ENCODE peak calls at places on chromosomes 7 and 10, in six cellular contexts. One of them, this sample, is unnamed.

GRCh38 chr7:37908221-37908788 is 8.3 kb downstream of the SFRP4 start:
- DNase-seq in suprapubic skin: no peak
- DNase-seq in HepG2: no peak
- DNase-seq in stomach: no peak
- DNase-seq in A549: no peak
- DNase-seq in ovary: no peak
- DNase-seq in this sample: no peak

GRCh38 chr7:44103941-44104879 is at the start of gene AEBP1:
- DNase-seq in suprapubic skin: no peak
- DNase-seq in HepG2: no peak
- DNase-seq in stomach: no peak
- DNase-seq in A549: no peak
- DNase-seq in ovary: peak; percentile 73
- DNase-seq in this sample: no peak

GRCh38 chr10:43234471-43235041 is 32.3 kb downstream of the RASGEF1A start:
- DNase-seq in suprapubic skin: peak; percentile 43
- DNase-seq in HepG2: no peak
- DNase-seq in stomach: no peak
- DNase-seq in A549: no peak
- DNase-seq in ovary: peak; percentile 1
- DNase-seq in this sample: no peak

GRCh38 chr7:94296886-94297285 is 97.8 kb upstream of the COL1A2 start:
- DNase-seq in suprapubic skin: no peak
- DNase-seq in HepG2: no peak
- DNase-seq in stomach: no peak
- DNase-seq in A549: no peak
- DNase-seq in ovary: no peak
- DNase-seq in this sample: no peak

GRCh38 chr7:139674752-139675126 is 103.1 kb downstream of the HIPK2 start:
- DNase-seq in suprapubic skin: no peak
- DNase-seq in HepG2: no peak
- DNase-seq in stomach: no peak
- DNase-seq in A549: no peak
- DNase-seq in ovary: no peak
- DNase-seq in this sample: no peak

GRCh38 chr10:29734980-29735627 is 100.3 kb upstream of the SVIL start:
- DNase-seq in suprapubic skin: peak; percentile 88
- DNase-seq in HepG2: no peak
- DNase-seq in stomach: peak; percentile 61
- DNase-seq in A549: peak; percentile 36
- DNase-seq in ovary: peak; percentile 68
- DNase-seq in this sample: peak; percentile 35

GRCh38 chr7:151311294-151311864 is 30.2 kb upstream of the NUB1 start:
- DNase-seq in suprapubic skin: no peak
- DNase-seq in HepG2: peak; percentile 45
- DNase-seq in stomach: no peak
- DNase-seq in A549: peak; percentile 58
- DNase-seq in ovary: no peak
- DNase-seq in this sample: no peak

GRCh38 chr7:100866721-100867039 is 507 bp upstream of the TRIP6 start:
- DNase-seq in suprapubic skin: no peak
- DNase-seq in HepG2: no peak
- DNase-seq in stomach: no peak
- DNase-seq in A549: no peak
- DNase-seq in ovary: peak; percentile 70
- DNase-seq in this sample: no peak

GRCh38 chr10:47278152-47278473 is 21.9 kb upstream of the GDF10 start:
- DNase-seq in suprapubic skin: no peak
- DNase-seq in HepG2: no peak
- DNase-seq in stomach: no peak
- DNase-seq in A549: no peak
- DNase-seq in ovary: no peak
- DNase-seq in this sample: no peak

GRCh38 chr7:44220732-44221131 is 20.0 kb downstream of the YKT6 start:
- DNase-seq in suprapubic skin: no peak
- DNase-seq in HepG2: no peak
- DNase-seq in stomach: no peak
- DNase-seq in A549: no peak
- DNase-seq in ovary: peak; percentile 15
- DNase-seq in this sample: no peak

GRCh38 chr7:17434191-17434590 is 135.7 kb downstream of the AHR start:
- DNase-seq in suprapubic skin: no peak
- DNase-seq in HepG2: no peak
- DNase-seq in stomach: no peak
- DNase-seq in A549: no peak
- DNase-seq in ovary: no peak
- DNase-seq in this sample: no peak

GRCh38 chr10:67779455-67780205 is 58.4 kb downstream of the DNAJC12 start:
- DNase-seq in suprapubic skin: no peak
- DNase-seq in HepG2: peak; percentile 73
- DNase-seq in stomach: peak; percentile 65
- DNase-seq in A549: peak; percentile 87
- DNase-seq in ovary: peak; percentile 61
- DNase-seq in this sample: peak; percentile 47

GRCh38 chr7:153380636-153381035 is 621.1 kb downstream of the ACTR3B start:
- DNase-seq in suprapubic skin: no peak
- DNase-seq in HepG2: no peak
- DNase-seq in stomach: no peak
- DNase-seq in A549: no peak
- DNase-seq in ovary: no peak
- DNase-seq in this sample: no peak

GRCh38 chr7:50214771-50215170 is 89.7 kb upstream of the IKZF1 start:
- DNase-seq in suprapubic skin: no peak
- DNase-seq in HepG2: no peak
- DNase-seq in stomach: no peak
- DNase-seq in A549: no peak
- DNase-seq in ovary: no peak
- DNase-seq in this sample: no peak

GRCh38 chr7:135317676-135318326 is 84.2 kb downstream of the STRA8 start:
- DNase-seq in suprapubic skin: no peak
- DNase-seq in HepG2: peak; percentile 24
- DNase-seq in stomach: no peak
- DNase-seq in A549: no peak
- DNase-seq in ovary: no peak
- DNase-seq in this sample: no peak

GRCh38 chr10:19549503-19549902 is 266.7 kb upstream of the PLXDC2 start:
- DNase-seq in suprapubic skin: no peak
- DNase-seq in HepG2: no peak
- DNase-seq in stomach: no peak
- DNase-seq in A549: no peak
- DNase-seq in ovary: no peak
- DNase-seq in this sample: no peak

GRCh38 chr10:132972986-132973902 is 30.9 kb upstream of the CFAP46 start:
- DNase-seq in suprapubic skin: peak; percentile 56
- DNase-seq in HepG2: no peak
- DNase-seq in stomach: no peak
- DNase-seq in A549: no peak
- DNase-seq in ovary: no peak
- DNase-seq in this sample: no peak

GRCh38 chr7:4633012-4633411 is 49.1 kb upstream of the FOXK1 start:
- DNase-seq in suprapubic skin: no peak
- DNase-seq in HepG2: peak; percentile 50
- DNase-seq in stomach: no peak
- DNase-seq in A549: peak; percentile 83
- DNase-seq in ovary: no peak
- DNase-seq in this sample: no peak
- TF ChIP-seq EP300 in suprapubic skin: no peak
- TF ChIP-seq EP300 in HepG2: no peak
- TF ChIP-seq EP300 in stomach: no peak
- TF ChIP-seq EP300 in A549: no peak
- TF ChIP-seq EP300 in ovary: no peak
- TF ChIP-seq EP300 in this sample: no peak

GRCh38 chr10:72248477-72249151 is 25.1 kb upstream of the DDIT4 start:
- DNase-seq in suprapubic skin: peak; percentile 92
- DNase-seq in HepG2: peak; percentile 68
- DNase-seq in stomach: peak; percentile 87
- DNase-seq in A549: peak; percentile 60
- DNase-seq in ovary: peak; percentile 76
- DNase-seq in this sample: peak; percentile 88
- TF ChIP-seq EP300 in suprapubic skin: peak; percentile 85
- TF ChIP-seq EP300 in HepG2: peak; percentile 11
- TF ChIP-seq EP300 in stomach: peak; percentile 95
- TF ChIP-seq EP300 in A549: no peak
- TF ChIP-seq EP300 in ovary: peak; percentile 67
- TF ChIP-seq EP300 in this sample: peak; percentile 100

GRCh38 chr10:92753865-92754264 is 64.1 kb downstream of the HHEX start:
- DNase-seq in suprapubic skin: no peak
- DNase-seq in HepG2: no peak
- DNase-seq in stomach: no peak
- DNase-seq in A549: no peak
- DNase-seq in ovary: no peak
- DNase-seq in this sample: no peak
- TF ChIP-seq EP300 in suprapubic skin: no peak
- TF ChIP-seq EP300 in HepG2: no peak
- TF ChIP-seq EP300 in stomach: no peak
- TF ChIP-seq EP300 in A549: no peak
- TF ChIP-seq EP300 in ovary: no peak
- TF ChIP-seq EP300 in this sample: no peak

GRCh38 chr10:69318087-69318996 is 40.0 kb downstream of the HK1 start:
- DNase-seq in suprapubic skin: peak; percentile 94
- DNase-seq in HepG2: no peak
- DNase-seq in stomach: peak; percentile 93
- DNase-seq in A549: peak; percentile 83
- DNase-seq in ovary: peak; percentile 87
- DNase-seq in this sample: peak; percentile 78
- TF ChIP-seq EP300 in suprapubic skin: no peak
- TF ChIP-seq EP300 in HepG2: no peak
- TF ChIP-seq EP300 in stomach: no peak
- TF ChIP-seq EP300 in A549: no peak
- TF ChIP-seq EP300 in ovary: no peak
- TF ChIP-seq EP300 in this sample: no peak

DNA sequence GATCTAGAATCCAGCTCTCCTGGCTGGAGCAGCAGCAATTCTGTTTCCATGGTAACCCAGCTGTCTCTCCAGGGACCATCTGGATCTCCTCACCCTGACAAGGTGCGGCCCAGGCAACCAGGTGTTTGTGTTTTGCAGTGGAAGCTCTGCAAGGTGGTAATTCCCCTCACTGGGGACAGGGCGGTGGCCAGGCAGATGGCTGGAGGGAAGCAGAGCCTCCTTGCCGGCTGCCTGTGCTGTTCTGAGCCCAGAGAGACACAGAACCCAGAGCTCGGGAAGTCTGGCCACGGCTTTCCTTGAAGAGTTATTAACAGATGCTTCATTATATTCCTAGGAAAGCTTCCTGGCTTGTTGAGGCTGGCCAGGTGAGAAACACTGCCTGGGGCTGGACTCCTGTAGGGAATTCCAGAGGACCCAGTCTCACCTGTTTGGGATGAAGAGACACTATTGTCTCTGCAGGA is 118.2 kb upstream of the PPIF start:
- DNase-seq in suprapubic skin: no peak
- DNase-seq in HepG2: no peak
- DNase-seq in stomach: no peak
- DNase-seq in A549: no peak
- DNase-seq in ovary: no peak
- DNase-seq in this sample: no peak
- TF ChIP-seq EP300 in suprapubic skin: no peak
- TF ChIP-seq EP300 in HepG2: no peak
- TF ChIP-seq EP300 in stomach: no peak
- TF ChIP-seq EP300 in A549: no peak
- TF ChIP-seq EP300 in ovary: no peak
- TF ChIP-seq EP300 in this sample: no peak

DNA sequence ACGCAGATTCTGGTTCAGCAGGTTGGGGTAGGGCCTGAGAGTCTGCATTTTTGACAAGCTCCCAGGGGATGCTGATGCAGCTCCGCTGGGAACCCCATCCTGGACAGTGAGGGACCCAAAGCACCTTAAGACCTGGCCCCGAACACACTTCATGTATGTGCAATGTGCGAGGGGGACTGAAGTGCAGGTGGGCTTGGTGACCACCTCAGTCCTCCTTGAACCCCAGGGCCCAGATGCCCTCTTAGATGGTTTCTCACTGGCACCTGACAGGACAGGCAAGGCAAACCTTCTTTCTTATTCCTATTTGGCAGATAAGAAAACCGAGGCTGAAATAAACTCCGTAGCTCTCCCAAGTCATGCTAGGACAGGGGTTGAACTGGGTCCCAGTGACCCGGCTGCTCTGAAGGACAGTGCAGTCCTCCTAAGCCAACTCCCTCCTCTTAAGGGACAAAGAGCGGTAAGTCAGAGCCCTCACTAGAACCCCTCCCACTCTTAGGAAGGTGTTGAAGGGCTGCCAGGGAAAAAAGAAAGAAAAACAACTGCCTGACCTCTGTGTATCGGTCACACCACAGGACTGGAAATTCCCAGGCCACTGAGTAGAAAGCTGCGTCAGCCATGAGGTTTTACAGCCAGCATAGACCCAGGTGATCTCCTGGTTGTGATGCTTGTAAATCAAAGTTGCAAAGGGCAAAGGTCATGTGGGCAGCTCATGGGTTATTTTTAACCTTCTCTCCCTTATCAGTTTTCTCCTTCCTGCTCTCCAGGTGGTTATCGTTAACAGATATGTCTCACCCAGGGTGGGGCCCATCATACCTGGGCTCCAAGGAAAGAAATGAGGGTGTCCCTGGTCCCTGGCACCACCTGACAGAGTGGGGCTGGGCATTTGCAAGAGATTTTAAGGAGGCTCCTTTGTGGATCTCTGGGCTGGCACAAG is 90.9 kb upstream of the SMNDC1 start:
- DNase-seq in suprapubic skin: no peak
- DNase-seq in HepG2: peak; percentile 64
- DNase-seq in stomach: peak; percentile 74
- DNase-seq in A549: peak; percentile 98
- DNase-seq in ovary: no peak
- DNase-seq in this sample: no peak
- TF ChIP-seq EP300 in suprapubic skin: no peak
- TF ChIP-seq EP300 in HepG2: no peak
- TF ChIP-seq EP300 in stomach: no peak
- TF ChIP-seq EP300 in A549: peak; percentile 89
- TF ChIP-seq EP300 in ovary: no peak
- TF ChIP-seq EP300 in this sample: peak; percentile 71

GRCh38 chr7:99805641-99806040 is 21.7 kb upstream of the CYP3A4 start:
- DNase-seq in suprapubic skin: no peak
- DNase-seq in HepG2: no peak
- DNase-seq in stomach: no peak
- DNase-seq in A549: no peak
- DNase-seq in ovary: no peak
- DNase-seq in this sample: no peak

GRCh38 chr7:99808766-99809165 is 19.0 kb upstream of the CYP3A43 start:
- DNase-seq in suprapubic skin: no peak
- DNase-seq in HepG2: no peak
- DNase-seq in stomach: no peak
- DNase-seq in A549: no peak
- DNase-seq in ovary: no peak
- DNase-seq in this sample: no peak

DNA sequence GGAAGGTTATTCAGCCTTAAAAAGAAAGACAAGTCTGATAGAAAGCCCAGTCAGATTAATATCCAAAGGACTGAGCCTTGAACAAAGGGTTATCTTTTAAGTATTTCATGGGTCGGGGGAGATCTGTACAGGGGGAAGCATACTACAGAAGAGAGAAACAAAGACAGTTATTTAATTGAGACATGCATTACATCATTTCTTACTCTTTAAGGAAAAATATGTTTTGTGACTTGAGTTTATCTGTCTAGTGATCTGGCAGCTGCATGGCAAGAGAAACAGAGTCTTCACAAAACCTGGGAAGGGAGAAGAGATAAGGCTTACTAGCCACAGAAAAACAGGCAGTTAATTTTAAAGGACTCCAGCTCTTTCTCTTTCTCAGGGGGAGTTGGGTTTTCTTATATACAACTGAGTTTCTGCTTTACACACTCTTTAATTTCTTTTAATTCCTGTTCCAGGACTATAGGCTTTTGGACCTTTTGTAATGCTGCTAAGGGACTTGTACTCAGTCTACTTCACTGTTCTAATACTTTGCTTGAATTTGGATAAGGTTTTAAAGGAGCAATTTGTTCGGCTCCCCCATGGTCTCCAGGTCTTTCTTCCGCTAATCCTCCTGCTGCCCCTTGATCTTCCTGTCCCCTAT is 20.9 kb upstream of the CYP3A43 start:
- DNase-seq in suprapubic skin: no peak
- DNase-seq in HepG2: no peak
- DNase-seq in stomach: no peak
- DNase-seq in A549: no peak
- DNase-seq in ovary: no peak
- DNase-seq in this sample: no peak
- TF ChIP-seq EP300 in suprapubic skin: no peak
- TF ChIP-seq EP300 in HepG2: no peak
- TF ChIP-seq EP300 in stomach: no peak
- TF ChIP-seq EP300 in A549: no peak
- TF ChIP-seq EP300 in ovary: no peak
- TF ChIP-seq EP300 in this sample: no peak

This sample was measured in tibial nerve.